ENCODE peak calls at places on chromosomes 13 and 19, in eight cellular contexts. B is thoracic aorta, J is astrocyte of the spinal cord, U is cardiac fibroblast, Z is psoas muscle, P is uterus, T is ovary, K is left ventricle myocardium inferior. F is an unnamed sample.
A peak's percentile ranks its signal among the peaks of the same experiment; 100 is the strongest.

GRCh38 chr13:111559612-111560423 is 239.4 kb downstream of the TEX29 start:
- DNase-seq in B (no peak), J (no peak), U (no peak), Z (no peak), P (no peak), T (no peak), K (no peak), F (no peak)

GRCh38 chr19:7197169-7197759 is 97.0 kb downstream of the INSR start:
- DNase-seq in B (peak; percentile 94), J (peak; percentile 94), U (peak; percentile 98), Z (peak; percentile 97), P (peak; percentile 96), T (peak; percentile 95), K (peak; percentile 91), F (peak; percentile 94)

GRCh38 chr13:27962982-27963381 is 6.1 kb downstream of the CDX2 start:
- DNase-seq in B (no peak), J (no peak), U (no peak), Z (no peak), P (no peak), T (no peak), K (no peak), F (no peak)

GRCh38 chr13:63910406-63910957 is 2494.8 kb upstream of the PCDH20 start:
- DNase-seq in B (no peak), J (peak; percentile 45), U (peak; percentile 19), Z (no peak), P (no peak), T (no peak), K (no peak), F (no peak)

GRCh38 chr19:14480695-14481069 is 5.5 kb upstream of the PTGER1 start:
- DNase-seq in B (no peak), J (peak; percentile 50), U (no peak), Z (no peak), P (no peak), T (no peak), K (no peak), F (no peak)

GRCh38 chr19:1383014-1383310 is 745 bp upstream of the NDUFS7 start:
- DNase-seq in B (no peak), J (no peak), U (no peak), Z (no peak), P (no peak), T (no peak), K (no peak), F (no peak)

GRCh38 chr19:18591735-18592385 is 3.3 kb downstream of the REX1BD start:
- DNase-seq in B (no peak), J (no peak), U (no peak), Z (no peak), P (no peak), T (no peak), K (no peak), F (no peak)

GRCh38 chr13:52160053-52160452 is 656 bp upstream of the NEK3 start:
- DNase-seq in B (no peak), J (no peak), U (no peak), Z (no peak), P (no peak), T (no peak), K (no peak), F (no peak)

GRCh38 chr13:24671367-24672117 is 8.7 kb upstream of the ATP12A start:
- DNase-seq in B (no peak), J (peak; percentile 64), U (peak; percentile 84), Z (no peak), P (peak; percentile 71), T (peak; percentile 20), K (no peak), F (peak; percentile 86)

GRCh38 chr19:2989236-2989946 is 12.0 kb downstream of the TLE6 start:
- DNase-seq in B (no peak), J (no peak), U (no peak), Z (no peak), P (no peak), T (no peak), K (no peak), F (no peak)

GRCh38 chr13:48155850-48156249 is 60.9 kb upstream of the MED4 start:
- DNase-seq in B (no peak), J (peak; percentile 65), U (peak; percentile 82), Z (no peak), P (no peak), T (no peak), K (no peak), F (peak; percentile 79)

GRCh38 chr13:111956261-111957151 is 110.4 kb upstream of the SOX1 start:
- DNase-seq in B (no peak), J (no peak), U (no peak), Z (no peak), P (no peak), T (no peak), K (no peak), F (no peak)

GRCh38 chr13:79802389-79803140 is 321.6 kb downstream of the NDFIP2 start:
- DNase-seq in B (no peak), J (no peak), U (no peak), Z (no peak), P (no peak), T (no peak), K (no peak), F (no peak)

GRCh38 chr19:30391554-30392551 is 19.7 kb downstream of the ZNF536 start:
- DNase-seq in B (no peak), J (peak; percentile 12), U (no peak), Z (no peak), P (no peak), T (no peak), K (no peak), F (no peak)
- H3K4me3 ChIP-seq in B (no peak overlapping the region), J (no peak overlapping the region), U (no peak overlapping the region), Z (no peak overlapping the region), P (no peak overlapping the region), T (no peak overlapping the region), K (no peak overlapping the region), F (no peak overlapping the region)

GRCh38 chr19:50723735-50724521 is 764 bp downstream of the CLEC11A start:
- DNase-seq in B (no peak), J (no peak), U (no peak), Z (no peak), P (no peak), T (no peak), K (no peak), F (no peak)

GRCh38 chr19:50725932-50726230 is 2.7 kb downstream of the CLEC11A start:
- DNase-seq in B (no peak), J (no peak), U (no peak), Z (no peak), P (no peak), T (no peak), K (no peak), F (no peak)

GRCh38 chr19:50724522-50725217 is 1.5 kb downstream of the CLEC11A start:
- DNase-seq in B (peak; percentile 82), J (peak; percentile 98), U (peak; percentile 98), Z (peak; percentile 98), P (peak; percentile 100), T (peak; percentile 100), K (peak; percentile 98), F (peak; percentile 99)

GRCh38 chr19:50723069-50723468 is at the start of gene CLEC11A:
- DNase-seq in B (no peak), J (peak; percentile 41), U (peak; percentile 61), Z (peak; percentile 74), P (peak; percentile 72), T (peak; percentile 40), K (peak; percentile 72), F (peak; percentile 64)

DNA sequence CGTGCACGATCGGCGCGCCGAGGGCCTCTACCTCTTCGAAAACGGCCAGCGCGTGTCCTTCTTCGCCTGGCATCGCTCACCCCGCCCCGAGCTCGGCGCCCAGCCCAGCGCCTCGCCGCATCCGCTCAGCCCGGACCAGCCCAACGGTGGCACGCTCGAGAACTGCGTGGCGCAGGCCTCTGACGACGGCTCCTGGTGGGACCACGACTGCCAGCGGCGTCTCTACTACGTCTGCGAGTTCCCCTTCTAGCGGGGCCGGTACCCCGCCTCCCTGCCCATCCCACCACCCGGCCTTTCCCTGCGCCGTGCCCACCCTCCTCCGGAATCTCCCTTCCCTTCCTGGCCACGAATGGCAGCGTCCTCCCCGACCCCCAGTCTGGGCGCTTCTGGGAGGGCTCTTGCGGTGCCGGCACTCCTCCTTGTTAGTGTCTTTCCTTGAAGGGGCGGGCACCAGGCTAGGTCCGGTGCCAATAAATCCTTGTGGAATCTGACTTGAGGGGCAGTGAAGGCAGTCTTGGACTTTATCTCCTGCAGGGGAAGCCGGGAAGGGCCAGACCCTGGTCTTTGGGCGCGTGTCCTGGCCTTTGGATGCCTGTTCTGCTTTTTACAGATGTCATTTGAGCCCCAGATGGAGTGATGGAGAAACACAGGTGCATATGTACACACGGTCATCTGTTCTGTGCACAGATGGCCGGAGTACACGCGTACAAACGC is 2.2 kb downstream of the CLEC11A start:
- DNase-seq in B (no peak), J (no peak), U (no peak), Z (no peak), P (no peak), T (no peak), K (no peak), F (no peak)
- TF ChIP-seq CTCF in B (no peak), J (no peak), U (no peak), Z (no peak), P (no peak), T (no peak), K (no peak), F (no peak)

GRCh38 chr13:59542303-59542702 is 621.4 kb downstream of the DIAPH3 start:
- DNase-seq in B (no peak), J (no peak), U (peak; percentile 21), Z (no peak), P (no peak), T (no peak), K (no peak), F (no peak)

GRCh38 chr13:59547950-59548349 is 615.8 kb downstream of the DIAPH3 start:
- DNase-seq in B (no peak), J (no peak), U (no peak), Z (no peak), P (no peak), T (no peak), K (no peak), F (no peak)

GRCh38 chr13:59543418-59543817 is 620.3 kb downstream of the DIAPH3 start:
- DNase-seq in B (no peak), J (no peak), U (no peak), Z (no peak), P (no peak), T (no peak), K (no peak), F (no peak)

GRCh38 chr13:59546178-59546577 is 617.5 kb downstream of the DIAPH3 start:
- DNase-seq in B (no peak), J (no peak), U (no peak), Z (no peak), P (no peak), T (no peak), K (no peak), F (no peak)

GRCh38 chr13:59545007-59545406 is 618.7 kb downstream of the DIAPH3 start:
- DNase-seq in B (no peak), J (no peak), U (no peak), Z (no peak), P (no peak), T (no peak), K (no peak), F (no peak)
- H3K4me3 ChIP-seq in B (no peak overlapping the region), J (no peak overlapping the region), U (no peak overlapping the region), Z (no peak overlapping the region), P (no peak overlapping the region), T (no peak overlapping the region), K (no peak overlapping the region), F (no peak overlapping the region)

DNA sequence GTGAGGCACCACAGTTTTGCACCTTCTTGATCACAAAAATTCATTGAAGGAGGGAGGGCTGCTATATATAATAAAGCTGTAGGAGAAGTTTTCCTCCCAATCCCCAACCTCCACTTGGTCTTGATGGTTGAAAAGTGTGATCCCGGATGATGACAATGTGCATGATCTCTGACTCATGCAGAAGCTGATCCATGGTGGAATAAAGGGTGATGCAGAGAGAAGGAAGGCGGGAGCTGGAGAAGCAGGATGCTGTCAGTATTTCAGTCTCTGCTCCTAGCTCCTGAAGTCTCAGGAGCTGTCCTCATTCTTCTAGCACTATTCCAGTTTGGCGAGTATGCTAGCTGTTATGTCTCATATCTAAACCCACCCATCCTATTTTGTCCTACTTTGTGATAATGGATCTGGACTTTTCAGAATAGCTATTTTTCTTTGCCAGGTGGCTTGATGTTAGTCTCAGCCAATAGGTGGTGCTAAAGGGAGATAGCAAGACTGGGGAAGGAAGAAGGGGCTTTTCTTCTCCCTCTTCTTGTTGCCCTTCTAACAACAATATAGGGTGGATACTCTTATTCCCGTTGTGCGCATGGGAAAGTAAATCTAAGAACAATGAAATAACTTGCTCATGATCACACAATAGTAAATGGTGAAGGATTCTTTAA is 65.6 kb upstream of the HTR2A start:
- DNase-seq in B (no peak), J (peak; percentile 23), U (peak; percentile 37), Z (no peak), P (no peak), T (no peak), K (no peak), F (no peak)
- TF ChIP-seq CTCF in B (no peak), J (peak; percentile 49), U (peak; percentile 24), Z (no peak), P (no peak), T (no peak), K (peak; percentile 16), F (peak; percentile 42)